ENCODE peak calls at places on chromosome 12, in five cellular contexts. One of them, this sample, is unnamed.

GRCh38 chr12:71592841-71593240 is 70.8 kb downstream of the ZFC3H1 start:
- DNase-seq in CD4-positive, alpha-beta memory T cell: no peak
- DNase-seq in CD8-positive, alpha-beta T cell: no peak
- DNase-seq in CD4-positive, CD25-positive, alpha-beta regulatory T cell: no peak
- DNase-seq in colonic mucosa: no peak
- DNase-seq in this sample: no peak

GRCh38 chr12:131369094-131369845 is 341.6 kb upstream of the SFSWAP start:
- DNase-seq in CD4-positive, alpha-beta memory T cell: no peak
- DNase-seq in CD8-positive, alpha-beta T cell: no peak
- DNase-seq in CD4-positive, CD25-positive, alpha-beta regulatory T cell: no peak
- DNase-seq in colonic mucosa: no peak
- DNase-seq in this sample: peak; percentile 44

GRCh38 chr12:48671231-48671856 is 10.7 kb downstream of the KANSL2 start:
- DNase-seq in CD4-positive, alpha-beta memory T cell: no peak
- DNase-seq in CD8-positive, alpha-beta T cell: no peak
- DNase-seq in CD4-positive, CD25-positive, alpha-beta regulatory T cell: no peak
- DNase-seq in colonic mucosa: no peak
- DNase-seq in this sample: no peak

GRCh38 chr12:122963928-122964240 is 2.4 kb downstream of the ABCB9 start:
- DNase-seq in CD4-positive, alpha-beta memory T cell: no peak
- DNase-seq in CD8-positive, alpha-beta T cell: no peak
- DNase-seq in CD4-positive, CD25-positive, alpha-beta regulatory T cell: no peak
- DNase-seq in colonic mucosa: no peak
- DNase-seq in this sample: no peak

GRCh38 chr12:132530451-132530850 is 40.5 kb downstream of the FBRSL1 start:
- DNase-seq in CD4-positive, alpha-beta memory T cell: no peak
- DNase-seq in CD8-positive, alpha-beta T cell: no peak
- DNase-seq in CD4-positive, CD25-positive, alpha-beta regulatory T cell: no peak
- DNase-seq in colonic mucosa: no peak
- DNase-seq in this sample: no peak

GRCh38 chr12:31518680-31519227 is 72.2 kb downstream of the DENND5B start:
- DNase-seq in CD4-positive, alpha-beta memory T cell: no peak
- DNase-seq in CD8-positive, alpha-beta T cell: no peak
- DNase-seq in CD4-positive, CD25-positive, alpha-beta regulatory T cell: no peak
- DNase-seq in colonic mucosa: no peak
- DNase-seq in this sample: no peak

GRCh38 chr12:131830335-131831020 is 2.3 kb downstream of the MMP17 start:
- DNase-seq in CD4-positive, alpha-beta memory T cell: peak; percentile 23
- DNase-seq in CD8-positive, alpha-beta T cell: peak; percentile 32
- DNase-seq in CD4-positive, CD25-positive, alpha-beta regulatory T cell: no peak
- DNase-seq in colonic mucosa: peak; percentile 53
- DNase-seq in this sample: peak; percentile 91

GRCh38 chr12:77720258-77720657 is 110.4 kb upstream of the NAV3 start:
- DNase-seq in CD4-positive, alpha-beta memory T cell: no peak
- DNase-seq in CD8-positive, alpha-beta T cell: no peak
- DNase-seq in CD4-positive, CD25-positive, alpha-beta regulatory T cell: no peak
- DNase-seq in colonic mucosa: no peak
- DNase-seq in this sample: no peak

GRCh38 chr12:61920230-61920629 is 340.0 kb upstream of the USP15 start:
- DNase-seq in CD4-positive, alpha-beta memory T cell: no peak
- DNase-seq in CD8-positive, alpha-beta T cell: no peak
- DNase-seq in CD4-positive, CD25-positive, alpha-beta regulatory T cell: no peak
- DNase-seq in colonic mucosa: no peak
- DNase-seq in this sample: no peak

GRCh38 chr12:61916856-61917255 is 343.3 kb upstream of the USP15 start:
- DNase-seq in CD4-positive, alpha-beta memory T cell: no peak
- DNase-seq in CD8-positive, alpha-beta T cell: no peak
- DNase-seq in CD4-positive, CD25-positive, alpha-beta regulatory T cell: no peak
- DNase-seq in colonic mucosa: no peak
- DNase-seq in this sample: no peak

GRCh38 chr12:61911113-61911512 is 349.1 kb upstream of the USP15 start:
- DNase-seq in CD4-positive, alpha-beta memory T cell: no peak
- DNase-seq in CD8-positive, alpha-beta T cell: no peak
- DNase-seq in CD4-positive, CD25-positive, alpha-beta regulatory T cell: no peak
- DNase-seq in colonic mucosa: no peak
- DNase-seq in this sample: no peak

GRCh38 chr12:61915420-61915819 is 344.8 kb upstream of the USP15 start:
- DNase-seq in CD4-positive, alpha-beta memory T cell: no peak
- DNase-seq in CD8-positive, alpha-beta T cell: no peak
- DNase-seq in CD4-positive, CD25-positive, alpha-beta regulatory T cell: no peak
- DNase-seq in colonic mucosa: no peak
- DNase-seq in this sample: no peak
- H3K27ac ChIP-seq in CD4-positive, alpha-beta memory T cell: no peak overlapping the region
- H3K27ac ChIP-seq in CD8-positive, alpha-beta T cell: no peak overlapping the region
- H3K27ac ChIP-seq in CD4-positive, CD25-positive, alpha-beta regulatory T cell: no peak overlapping the region
- H3K27ac ChIP-seq in colonic mucosa: no peak overlapping the region
- H3K27ac ChIP-seq in this sample: no peak overlapping the region

GRCh38 chr12:6867407-6868210 is at the start of gene TPI1:
- DNase-seq in CD4-positive, alpha-beta memory T cell: peak; percentile 59
- DNase-seq in CD8-positive, alpha-beta T cell: peak; percentile 77
- DNase-seq in CD4-positive, CD25-positive, alpha-beta regulatory T cell: peak; percentile 67
- DNase-seq in colonic mucosa: peak; percentile 88
- DNase-seq in this sample: peak; percentile 97

GRCh38 chr12:6868211-6869048 is 1.1 kb downstream of the TPI1 start:
- DNase-seq in CD4-positive, alpha-beta memory T cell: no peak
- DNase-seq in CD8-positive, alpha-beta T cell: no peak
- DNase-seq in CD4-positive, CD25-positive, alpha-beta regulatory T cell: peak; percentile 33
- DNase-seq in colonic mucosa: no peak
- DNase-seq in this sample: no peak

GRCh38 chr12:6866163-6866919 is 990 bp upstream of the TPI1 start:
- DNase-seq in CD4-positive, alpha-beta memory T cell: no peak
- DNase-seq in CD8-positive, alpha-beta T cell: no peak
- DNase-seq in CD4-positive, CD25-positive, alpha-beta regulatory T cell: no peak
- DNase-seq in colonic mucosa: no peak
- DNase-seq in this sample: no peak

GRCh38 chr12:6869049-6870021 is 2.0 kb downstream of the TPI1 start:
- DNase-seq in CD4-positive, alpha-beta memory T cell: peak; percentile 82
- DNase-seq in CD8-positive, alpha-beta T cell: peak; percentile 92
- DNase-seq in CD4-positive, CD25-positive, alpha-beta regulatory T cell: peak; percentile 84
- DNase-seq in colonic mucosa: peak; percentile 93
- DNase-seq in this sample: peak; percentile 82

DNA sequence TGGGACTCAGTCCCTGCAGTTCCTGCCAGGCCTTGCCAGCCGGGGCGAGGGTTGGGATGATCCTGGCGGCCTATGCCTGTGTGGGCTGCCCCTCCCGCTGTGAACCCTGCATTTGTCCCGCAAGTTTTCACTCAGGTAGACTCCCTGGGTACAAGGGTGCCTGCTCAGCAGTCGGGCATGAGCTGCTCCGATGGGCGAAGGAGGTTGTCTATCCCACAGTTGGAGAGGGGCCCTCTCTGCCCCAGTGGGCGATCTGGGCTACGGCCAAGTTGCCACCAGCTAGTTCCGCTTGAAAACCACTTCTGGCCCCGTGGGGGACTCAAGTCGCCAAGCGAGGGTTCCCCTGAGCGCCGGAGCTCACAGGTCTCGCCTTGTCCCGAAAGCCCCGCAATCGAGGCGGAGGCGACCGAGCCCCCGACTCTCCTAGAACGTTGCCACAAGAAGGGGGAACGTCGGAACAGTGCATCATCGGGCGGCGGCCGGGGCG is 368 bp upstream of the TPI1 start:
- DNase-seq in CD4-positive, alpha-beta memory T cell: no peak
- DNase-seq in CD8-positive, alpha-beta T cell: no peak
- DNase-seq in CD4-positive, CD25-positive, alpha-beta regulatory T cell: no peak
- DNase-seq in colonic mucosa: no peak
- DNase-seq in this sample: peak; percentile 91
- H3K36me3 ChIP-seq in CD4-positive, alpha-beta memory T cell: peaks cover 33% of the 10 kb centered on the region
- H3K36me3 ChIP-seq in CD8-positive, alpha-beta T cell: peaks cover 30% of the 10 kb centered on the region
- H3K36me3 ChIP-seq in CD4-positive, CD25-positive, alpha-beta regulatory T cell: peaks cover 29% of the 10 kb centered on the region
- H3K36me3 ChIP-seq in colonic mucosa: peaks cover 12% of the 10 kb centered on the region
- H3K36me3 ChIP-seq in this sample: peaks cover 3% of the 10 kb centered on the region

GRCh38 chr12:3684449-3685051 is 68.4 kb downstream of the CRACR2A start:
- DNase-seq in CD4-positive, alpha-beta memory T cell: no peak
- DNase-seq in CD8-positive, alpha-beta T cell: no peak
- DNase-seq in CD4-positive, CD25-positive, alpha-beta regulatory T cell: no peak
- DNase-seq in colonic mucosa: no peak
- DNase-seq in this sample: no peak

GRCh38 chr12:3683670-3684069 is 69.2 kb downstream of the CRACR2A start:
- DNase-seq in CD4-positive, alpha-beta memory T cell: no peak
- DNase-seq in CD8-positive, alpha-beta T cell: no peak
- DNase-seq in CD4-positive, CD25-positive, alpha-beta regulatory T cell: no peak
- DNase-seq in colonic mucosa: no peak
- DNase-seq in this sample: no peak

GRCh38 chr12:3681595-3681921 is 71.4 kb downstream of the CRACR2A start:
- DNase-seq in CD4-positive, alpha-beta memory T cell: no peak
- DNase-seq in CD8-positive, alpha-beta T cell: no peak
- DNase-seq in CD4-positive, CD25-positive, alpha-beta regulatory T cell: no peak
- DNase-seq in colonic mucosa: no peak
- DNase-seq in this sample: no peak

GRCh38 chr12:3685813-3686212 is 67.1 kb downstream of the CRACR2A start:
- DNase-seq in CD4-positive, alpha-beta memory T cell: no peak
- DNase-seq in CD8-positive, alpha-beta T cell: no peak
- DNase-seq in CD4-positive, CD25-positive, alpha-beta regulatory T cell: no peak
- DNase-seq in colonic mucosa: no peak
- DNase-seq in this sample: no peak

GRCh38 chr12:3686463-3686862 is 66.4 kb downstream of the CRACR2A start:
- DNase-seq in CD4-positive, alpha-beta memory T cell: no peak
- DNase-seq in CD8-positive, alpha-beta T cell: no peak
- DNase-seq in CD4-positive, CD25-positive, alpha-beta regulatory T cell: no peak
- DNase-seq in colonic mucosa: no peak
- DNase-seq in this sample: no peak
- H3K4me1 ChIP-seq in CD4-positive, alpha-beta memory T cell: no peaks in the 10 kb centered on the region
- H3K4me1 ChIP-seq in CD8-positive, alpha-beta T cell: no peaks in the 10 kb centered on the region
- H3K4me1 ChIP-seq in CD4-positive, CD25-positive, alpha-beta regulatory T cell: no peaks in the 10 kb centered on the region
- H3K4me1 ChIP-seq in colonic mucosa: no peaks in the 10 kb centered on the region
- H3K4me1 ChIP-seq in this sample: no peaks in the 10 kb centered on the region

GRCh38 chr12:126483145-126484068 is 1418.2 kb downstream of the AACS start:
- DNase-seq in CD4-positive, alpha-beta memory T cell: no peak
- DNase-seq in CD8-positive, alpha-beta T cell: no peak
- DNase-seq in CD4-positive, CD25-positive, alpha-beta regulatory T cell: no peak
- DNase-seq in colonic mucosa: no peak
- DNase-seq in this sample: no peak

GRCh38 chr12:126487581-126487980 is 1422.3 kb downstream of the AACS start:
- DNase-seq in CD4-positive, alpha-beta memory T cell: no peak
- DNase-seq in CD8-positive, alpha-beta T cell: no peak
- DNase-seq in CD4-positive, CD25-positive, alpha-beta regulatory T cell: no peak
- DNase-seq in colonic mucosa: no peak
- DNase-seq in this sample: no peak

GRCh38 chr12:126481688-126482087 is 1416.5 kb downstream of the AACS start:
- DNase-seq in CD4-positive, alpha-beta memory T cell: no peak
- DNase-seq in CD8-positive, alpha-beta T cell: no peak
- DNase-seq in CD4-positive, CD25-positive, alpha-beta regulatory T cell: no peak
- DNase-seq in colonic mucosa: no peak
- DNase-seq in this sample: no peak

GRCh38 chr12:126480396-126480795 is 1415.2 kb downstream of the AACS start:
- DNase-seq in CD4-positive, alpha-beta memory T cell: no peak
- DNase-seq in CD8-positive, alpha-beta T cell: no peak
- DNase-seq in CD4-positive, CD25-positive, alpha-beta regulatory T cell: no peak
- DNase-seq in colonic mucosa: no peak
- DNase-seq in this sample: no peak

GRCh38 chr12:126482238-126482889 is 1417.1 kb downstream of the AACS start:
- DNase-seq in CD4-positive, alpha-beta memory T cell: no peak
- DNase-seq in CD8-positive, alpha-beta T cell: no peak
- DNase-seq in CD4-positive, CD25-positive, alpha-beta regulatory T cell: no peak
- DNase-seq in colonic mucosa: no peak
- DNase-seq in this sample: no peak
- H3K27ac ChIP-seq in CD4-positive, alpha-beta memory T cell: no peak overlapping the region
- H3K27ac ChIP-seq in CD8-positive, alpha-beta T cell: no peak overlapping the region
- H3K27ac ChIP-seq in CD4-positive, CD25-positive, alpha-beta regulatory T cell: no peak overlapping the region
- H3K27ac ChIP-seq in colonic mucosa: no peak overlapping the region
- H3K27ac ChIP-seq in this sample: no peak overlapping the region

GRCh38 chr12:46366771-46367170 is 5.8 kb downstream of the SLC38A2 start:
- DNase-seq in CD4-positive, alpha-beta memory T cell: no peak
- DNase-seq in CD8-positive, alpha-beta T cell: no peak
- DNase-seq in CD4-positive, CD25-positive, alpha-beta regulatory T cell: no peak
- DNase-seq in colonic mucosa: no peak
- DNase-seq in this sample: no peak
- H3K36me3 ChIP-seq in CD4-positive, alpha-beta memory T cell: peaks cover 81% of the 10 kb centered on the region
- H3K36me3 ChIP-seq in CD8-positive, alpha-beta T cell: peaks cover 80% of the 10 kb centered on the region
- H3K36me3 ChIP-seq in CD4-positive, CD25-positive, alpha-beta regulatory T cell: peaks cover 91% of the 10 kb centered on the region
- H3K36me3 ChIP-seq in colonic mucosa: peaks cover 35% of the 10 kb centered on the region
- H3K36me3 ChIP-seq in this sample: peaks cover 5% of the 10 kb centered on the region

This sample was measured in aorta.